ENCODE peak calls at places on chromosome 7, in four cellular contexts. One of them, this sample, is unnamed.

GRCh38 chr7:120743128-120743527 is 114.8 kb downstream of the TSPAN12 start:
- DNase-seq in A549: peak
- DNase-seq in HCT116: no peak
- DNase-seq in sigmoid colon: no peak
- DNase-seq in this sample: no peak

GRCh38 chr7:1012392-1013095 is 29.6 kb downstream of the CYP2W1 start:
- DNase-seq in A549: no peak
- DNase-seq in sigmoid colon: no peak
- DNase-seq in HCT116: no peak
- DNase-seq in this sample: no peak

GRCh38 chr7:141752634-141753033 is 11.3 kb upstream of the TAS2R3 start:
- DNase-seq in HCT116: no peak
- DNase-seq in sigmoid colon: no peak
- DNase-seq in A549: peak
- DNase-seq in this sample: no peak

GRCh38 chr7:116630932-116631449 is 41.0 kb upstream of the MET start:
- DNase-seq in sigmoid colon: peak
- DNase-seq in HCT116: peak
- DNase-seq in A549: peak
- DNase-seq in this sample: peak

GRCh38 chr7:4665661-4666060 is 16.4 kb upstream of the FOXK1 start:
- DNase-seq in sigmoid colon: peak
- DNase-seq in HCT116: no peak
- DNase-seq in A549: peak
- DNase-seq in this sample: no peak

GRCh38 chr7:33873981-33874750 is 31.2 kb upstream of the BMPER start:
- DNase-seq in sigmoid colon: no peak
- DNase-seq in A549: peak
- DNase-seq in HCT116: no peak
- DNase-seq in this sample: no peak

GRCh38 chr7:101113860-101114259 is 13.0 kb upstream of the SERPINE1 start:
- DNase-seq in A549: no peak
- DNase-seq in HCT116: no peak
- DNase-seq in sigmoid colon: no peak
- DNase-seq in this sample: no peak

GRCh38 chr7:12294701-12295100 is 83.6 kb downstream of the TMEM106B start:
- DNase-seq in sigmoid colon: no peak
- DNase-seq in A549: no peak
- DNase-seq in HCT116: no peak
- DNase-seq in this sample: no peak

GRCh38 chr7:157893535-157894044 is 556.8 kb downstream of the DNAJB6 start:
- DNase-seq in HCT116: no peak
- DNase-seq in sigmoid colon: no peak
- DNase-seq in A549: no peak
- DNase-seq in this sample: no peak

GRCh38 chr7:134941947-134942346 is 44.4 kb upstream of the AGBL3 start:
- DNase-seq in HCT116: no peak
- DNase-seq in A549: no peak
- DNase-seq in sigmoid colon: no peak
- DNase-seq in this sample: no peak

GRCh38 chr7:149161241-149161848 is 14.1 kb downstream of the ZNF398 start:
- DNase-seq in A549: peak
- DNase-seq in sigmoid colon: no peak
- DNase-seq in HCT116: no peak
- DNase-seq in this sample: no peak

GRCh38 chr7:108189733-108190388 is 59.7 kb upstream of the LAMB4 start:
- DNase-seq in HCT116: no peak
- DNase-seq in A549: no peak
- DNase-seq in sigmoid colon: no peak
- DNase-seq in this sample: no peak

GRCh38 chr7:141071855-141072547 is 1.9 kb upstream of the TMEM178B start:
- DNase-seq in HCT116: no peak
- DNase-seq in sigmoid colon: no peak
- DNase-seq in A549: no peak
- DNase-seq in this sample: no peak

GRCh38 chr7:154672659-154673415 is 330.1 kb downstream of the PAXIP1 start:
- DNase-seq in sigmoid colon: no peak
- DNase-seq in A549: no peak
- DNase-seq in HCT116: no peak
- DNase-seq in this sample: no peak

GRCh38 chr7:25431956-25432355 is 203.7 kb upstream of the NPVF start:
- DNase-seq in HCT116: no peak
- DNase-seq in sigmoid colon: no peak
- DNase-seq in A549: no peak
- DNase-seq in this sample: no peak

GRCh38 chr7:80916770-80917681 is 1.8 kb downstream of the SEMA3C start:
- DNase-seq in sigmoid colon: no peak
- DNase-seq in HCT116: no peak
- DNase-seq in A549: peak
- DNase-seq in this sample: no peak

GRCh38 chr7:45161842-45162241 is 4.3 kb downstream of the RAMP3 start:
- DNase-seq in sigmoid colon: peak
- DNase-seq in A549: no peak
- DNase-seq in HCT116: no peak
- DNase-seq in this sample: no peak

GRCh38 chr7:167976-168791 is 24.2 kb upstream of the FAM20C start:
- DNase-seq in HCT116: no peak
- DNase-seq in A549: no peak
- DNase-seq in sigmoid colon: peak
- DNase-seq in this sample: no peak

GRCh38 chr7:66667023-66667728 is 38.5 kb downstream of the KCTD7 start:
- DNase-seq in sigmoid colon: no peak
- DNase-seq in A549: no peak
- DNase-seq in HCT116: no peak
- DNase-seq in this sample: no peak

GRCh38 chr7:157368955-157369354 is 32.2 kb downstream of the DNAJB6 start:
- DNase-seq in A549: no peak
- DNase-seq in HCT116: no peak
- DNase-seq in sigmoid colon: no peak
- DNase-seq in this sample: no peak

GRCh38 chr7:98265841-98266271 is 13.8 kb upstream of the TECPR1 start:
- DNase-seq in HCT116: no peak
- DNase-seq in A549: no peak
- DNase-seq in sigmoid colon: no peak
- DNase-seq in this sample: no peak

GRCh38 chr7:6446977-6447588 is 671 bp downstream of the DAGLB start:
- DNase-seq in A549: peak
- DNase-seq in HCT116: peak
- DNase-seq in sigmoid colon: peak
- DNase-seq in this sample: peak

GRCh38 chr7:80896856-80897598 is 21.8 kb downstream of the SEMA3C start:
- DNase-seq in HCT116: no peak
- DNase-seq in A549: no peak
- DNase-seq in sigmoid colon: no peak
- DNase-seq in this sample: no peak

GRCh38 chr7:7569113-7569527 is 2.4 kb downstream of the MIOS start:
- DNase-seq in A549: no peak
- DNase-seq in sigmoid colon: no peak
- DNase-seq in HCT116: no peak
- DNase-seq in this sample: no peak

GRCh38 chr7:32536585-32536984 is 41.3 kb downstream of the AVL9 start:
- DNase-seq in HCT116: peak
- DNase-seq in sigmoid colon: no peak
- DNase-seq in A549: peak
- DNase-seq in this sample: no peak

GRCh38 chr7:7237201-7237977 is 55.0 kb downstream of the C1GALT1 start:
- DNase-seq in HCT116: no peak
- DNase-seq in A549: no peak
- DNase-seq in sigmoid colon: no peak
- DNase-seq in this sample: no peak

GRCh38 chr7:47453093-47454056 is 128.5 kb downstream of the TNS3 start:
- DNase-seq in sigmoid colon: peak
- DNase-seq in HCT116: no peak
- DNase-seq in A549: no peak
- DNase-seq in this sample: peak

GRCh38 chr7:44290250-44290616 is 35.2 kb downstream of the CAMK2B start:
- DNase-seq in HCT116: no peak
- DNase-seq in A549: no peak
- DNase-seq in sigmoid colon: peak
- DNase-seq in this sample: no peak

GRCh38 chr7:139332960-139333359 is 8.2 kb upstream of the FMC1 start:
- DNase-seq in sigmoid colon: no peak
- DNase-seq in A549: no peak
- DNase-seq in HCT116: no peak
- DNase-seq in this sample: no peak

GRCh38 chr7:130371059-130371458 is 9.2 kb upstream of the CPA1 start:
- DNase-seq in HCT116: no peak
- DNase-seq in sigmoid colon: peak
- DNase-seq in A549: no peak
- DNase-seq in this sample: no peak

GRCh38 chr7:127152423-127152822 is 100.3 kb downstream of the GRM8 start:
- DNase-seq in HCT116: no peak
- DNase-seq in A549: no peak
- DNase-seq in sigmoid colon: no peak
- DNase-seq in this sample: no peak

GRCh38 chr7:100366411-100367250 is 6.7 kb upstream of the PILRA start:
- DNase-seq in HCT116: no peak
- DNase-seq in A549: no peak
- DNase-seq in sigmoid colon: no peak
- DNase-seq in this sample: no peak

GRCh38 chr7:42574693-42575084 is 337.2 kb downstream of the C7orf25 start:
- DNase-seq in sigmoid colon: no peak
- DNase-seq in HCT116: no peak
- DNase-seq in A549: no peak
- DNase-seq in this sample: no peak

GRCh38 chr7:1367501-1367900 is 91.8 kb downstream of the MICALL2 start:
- DNase-seq in A549: no peak
- DNase-seq in sigmoid colon: no peak
- DNase-seq in HCT116: no peak
- DNase-seq in this sample: no peak

GRCh38 chr7:71095266-71095860 is 36.6 kb upstream of the GALNT17 start:
- DNase-seq in sigmoid colon: no peak
- DNase-seq in A549: no peak
- DNase-seq in HCT116: no peak
- DNase-seq in this sample: no peak

GRCh38 chr7:17564678-17565209 is 266.3 kb downstream of the AHR start:
- DNase-seq in HCT116: no peak
- DNase-seq in sigmoid colon: no peak
- DNase-seq in A549: no peak
- DNase-seq in this sample: no peak

GRCh38 chr7:79199961-79200360 is 253.5 kb downstream of the MAGI2 start:
- DNase-seq in sigmoid colon: no peak
- DNase-seq in A549: no peak
- DNase-seq in HCT116: no peak
- DNase-seq in this sample: no peak

GRCh38 chr7:102398543-102398942 is 2.4 kb downstream of the PRKRIP1 start:
- DNase-seq in A549: no peak
- DNase-seq in HCT116: no peak
- DNase-seq in sigmoid colon: no peak
- DNase-seq in this sample: no peak
- TF ChIP-seq POLR2A in A549: no peak
- TF ChIP-seq POLR2A in HCT116: no peak
- TF ChIP-seq POLR2A in sigmoid colon: no peak
- TF ChIP-seq POLR2A in this sample: no peak

GRCh38 chr7:151859948-151860685 is 16.8 kb downstream of the PRKAG2 start:
- DNase-seq in sigmoid colon: no peak
- DNase-seq in A549: no peak
- DNase-seq in HCT116: no peak
- DNase-seq in this sample: no peak
- TF ChIP-seq CTCF in sigmoid colon: no peak
- TF ChIP-seq CTCF in A549: no peak
- TF ChIP-seq CTCF in HCT116: no peak
- TF ChIP-seq CTCF in this sample: no peak

GRCh38 chr7:15687645-15688025 is 1.2 kb upstream of the MEOX2 start:
- DNase-seq in A549: no peak
- DNase-seq in sigmoid colon: no peak
- DNase-seq in HCT116: no peak
- DNase-seq in this sample: peak

GRCh38 chr7:15686957-15687644 is 618 bp upstream of the MEOX2 start:
- DNase-seq in sigmoid colon: peak
- DNase-seq in A549: no peak
- DNase-seq in HCT116: no peak
- DNase-seq in this sample: peak

GRCh38 chr7:15685358-15686181 is 913 bp downstream of the MEOX2 start:
- DNase-seq in HCT116: no peak
- DNase-seq in sigmoid colon: peak
- DNase-seq in A549: no peak
- DNase-seq in this sample: peak

GRCh38 chr7:15684834-15685233 is 1.6 kb downstream of the MEOX2 start:
- DNase-seq in sigmoid colon: no peak
- DNase-seq in HCT116: no peak
- DNase-seq in A549: no peak
- DNase-seq in this sample: no peak

GRCh38 chr7:15686209-15686956 is at the start of gene MEOX2:
- DNase-seq in A549: peak
- DNase-seq in sigmoid colon: peak
- DNase-seq in HCT116: no peak
- DNase-seq in this sample: peak
- H3K4me3 ChIP-seq in A549: peak
- H3K4me3 ChIP-seq in sigmoid colon: peak
- H3K4me3 ChIP-seq in HCT116: peak
- H3K4me3 ChIP-seq in this sample: peak

GRCh38 chr7:102128303-102128702 is 158.4 kb upstream of the SH2B2 start:
- DNase-seq in sigmoid colon: no peak
- DNase-seq in HCT116: no peak
- DNase-seq in A549: no peak
- DNase-seq in this sample: no peak

GRCh38 chr7:102129636-102130370 is 156.9 kb upstream of the SH2B2 start:
- DNase-seq in sigmoid colon: no peak
- DNase-seq in HCT116: no peak
- DNase-seq in A549: no peak
- DNase-seq in this sample: no peak

DNA sequence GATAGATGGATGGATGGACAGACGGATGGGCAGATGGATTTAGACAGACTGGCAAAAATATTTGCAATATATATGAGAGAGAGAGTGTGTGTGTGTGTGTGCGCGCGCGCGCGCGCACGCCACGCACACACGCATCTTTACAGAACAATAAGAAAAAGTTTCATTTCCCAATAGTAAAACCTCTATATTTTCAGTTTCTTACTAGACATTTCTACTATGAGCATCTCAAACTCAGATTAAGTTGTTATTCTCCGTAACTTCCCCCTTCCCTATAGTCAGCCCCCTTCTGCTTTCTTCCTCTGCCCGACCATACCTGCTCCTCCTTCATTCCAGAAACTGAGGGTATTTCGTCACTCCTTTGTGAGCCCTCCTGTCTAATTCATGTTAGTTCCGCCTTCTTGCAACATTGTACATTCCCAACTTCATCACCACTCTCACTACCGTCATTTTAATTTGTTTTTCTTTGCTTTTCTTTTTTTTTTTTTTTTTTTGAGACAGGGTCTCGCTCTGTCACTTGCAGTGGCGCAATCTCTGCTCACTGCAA is 154.4 kb upstream of the SH2B2 start:
- DNase-seq in HCT116: no peak
- DNase-seq in A549: peak
- DNase-seq in sigmoid colon: no peak
- DNase-seq in this sample: no peak
- TF ChIP-seq POLR2A in HCT116: no peak
- TF ChIP-seq POLR2A in A549: no peak
- TF ChIP-seq POLR2A in sigmoid colon: no peak
- TF ChIP-seq POLR2A in this sample: no peak

GRCh38 chr7:150966002-150966401 is 12.1 kb downstream of the KCNH2 start:
- DNase-seq in HCT116: no peak
- DNase-seq in A549: no peak
- DNase-seq in sigmoid colon: no peak
- DNase-seq in this sample: no peak
- TF ChIP-seq CTCF in HCT116: peak
- TF ChIP-seq CTCF in A549: no peak
- TF ChIP-seq CTCF in sigmoid colon: peak
- TF ChIP-seq CTCF in this sample: no peak

GRCh38 chr7:37690206-37690605 is 6.6 kb downstream of the GPR141 start:
- DNase-seq in sigmoid colon: no peak
- DNase-seq in HCT116: no peak
- DNase-seq in A549: no peak
- DNase-seq in this sample: no peak
- H3K4me3 ChIP-seq in sigmoid colon: no peak
- H3K4me3 ChIP-seq in HCT116: no peak
- H3K4me3 ChIP-seq in A549: no peak
- H3K4me3 ChIP-seq in this sample: no peak

This sample was measured in lower leg skin.